ENCODE peak calls at places on chromosomes 7 and 10, in eight cellular contexts. H is activated B cell treated with CpG ODN at 0.5 μM for 24 hours, S is tibial nerve, Z is WTC11, O is cardiac fibroblast, Q is progenitor cell of endocrine pancreas, L is HL-60, U is mesothelial cell of epicardium. N is an unnamed sample.

GRCh38 chr10:101071266-101071884 is 9.6 kb downstream of the KAZALD1 start:
- DNase-seq in S (no peak), U (no peak), L (peak; percentile 98), H (no peak), Z (no peak), Q (no peak), O (peak; percentile 25), N (no peak)

GRCh38 chr10:108789911-108790310 is 1133.4 kb downstream of the XPNPEP1 start:
- DNase-seq in U (no peak), H (no peak), Z (no peak), Q (no peak), O (no peak), S (no peak), L (no peak), N (no peak)

GRCh38 chr10:71124921-71125748 is 87.2 kb upstream of the UNC5B start:
- DNase-seq in H (no peak), S (no peak), U (no peak), Q (no peak), Z (no peak), L (no peak), O (no peak), N (no peak)

GRCh38 chr10:61063911-61064310 is 119.9 kb upstream of the RHOBTB1 start:
- DNase-seq in L (no peak), S (no peak), Q (no peak), H (no peak), O (no peak), U (no peak), Z (no peak), N (no peak)

GRCh38 chr10:99595770-99596465 is 24.3 kb downstream of the SLC25A28 start:
- DNase-seq in U (no peak), O (no peak), Q (no peak), Z (no peak), L (no peak), S (no peak), H (no peak), N (no peak)

GRCh38 chr7:44172803-44173424 is 16.3 kb downstream of the GCK start:
- DNase-seq in O (no peak), U (no peak), S (no peak), L (no peak), Q (no peak), Z (no peak), H (no peak), N (no peak)

GRCh38 chr7:73367006-73367405 is 39.0 kb downstream of the FKBP6 start:
- DNase-seq in Q (no peak), O (no peak), U (no peak), L (no peak), H (no peak), Z (no peak), S (no peak), N (no peak)

GRCh38 chr10:24041030-24041429 is 167.9 kb upstream of the KIAA1217 start:
- DNase-seq in S (no peak), Q (no peak), Z (no peak), L (no peak), U (no peak), H (no peak), O (no peak), N (no peak)

GRCh38 chr10:117306674-117307073 is 65.8 kb downstream of the SLC18A2 start:
- DNase-seq in S (no peak), O (no peak), H (no peak), U (no peak), L (no peak), Q (no peak), Z (no peak), N (no peak)

GRCh38 chr7:32206987-32207386 is 136.8 kb upstream of the PDE1C start:
- DNase-seq in S (no peak), U (no peak), Z (peak; percentile 70), Q (peak; percentile 41), L (no peak), H (no peak), O (peak; percentile 23), N (no peak)

GRCh38 chr7:98106647-98107312 is at the start of gene LMTK2:
- DNase-seq in O (peak; percentile 95), S (peak; percentile 97), Q (peak; percentile 98), H (peak; percentile 99), U (peak; percentile 97), Z (peak; percentile 96), L (peak; percentile 91), N (peak; percentile 73)

GRCh38 chr10:48472670-48473069 is 132.2 kb downstream of the ARHGAP22 start:
- DNase-seq in Q (no peak), H (no peak), L (peak; percentile 49), O (no peak), S (no peak), U (no peak), Z (no peak), N (no peak)

GRCh38 chr7:130114374-130114773 is 44.0 kb downstream of the KLHDC10 start:
- DNase-seq in O (no peak), S (no peak), H (no peak), Q (no peak), Z (no peak), U (no peak), L (no peak), N (no peak)

GRCh38 chr10:50554995-50555568 is 68.7 kb downstream of the SGMS1 start:
- DNase-seq in O (peak; percentile 85), Z (peak; percentile 39), L (no peak), Q (no peak), U (no peak), H (no peak), S (no peak), N (no peak)

GRCh38 chr7:157411580-157411979 is 74.8 kb downstream of the DNAJB6 start:
- DNase-seq in O (no peak), H (no peak), Z (peak; percentile 71), U (no peak), S (no peak), L (no peak), Q (no peak), N (no peak)

GRCh38 chr7:70271617-70272081 is 673.4 kb downstream of the AUTS2 start:
- DNase-seq in Q (no peak), S (no peak), U (no peak), L (no peak), Z (no peak), O (no peak), H (no peak), N (no peak)

DNA sequence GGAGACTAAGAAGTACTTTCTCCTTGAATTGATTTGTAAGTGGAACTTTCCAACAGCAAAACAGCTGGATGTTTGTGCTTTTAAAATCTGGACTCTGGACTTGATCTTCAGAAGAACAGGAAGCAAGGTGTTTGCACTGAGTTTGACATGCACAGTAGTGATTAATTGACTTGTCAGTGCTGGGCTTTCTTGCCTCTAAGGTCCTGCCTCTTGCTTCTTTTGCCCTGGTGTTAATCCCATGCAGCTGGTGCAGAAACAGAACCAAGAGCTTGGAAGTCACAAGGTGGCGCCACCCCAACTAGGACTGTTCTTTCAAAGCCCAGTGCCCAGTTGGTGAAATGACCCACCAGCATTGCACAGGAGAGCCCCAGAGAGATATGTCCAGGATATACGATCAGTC is 66.8 kb upstream of the SEPHS1 start:
- DNase-seq in L (no peak), Q (no peak), U (no peak), S (no peak), O (peak; percentile 15), Z (peak; percentile 62), H (no peak), N (no peak)
- TF ChIP-seq CTCF in L (no peak), Q (peak; percentile 29), U (no peak), S (no peak), O (no peak), Z (no peak), H (no peak), N (peak; percentile 22)

DNA sequence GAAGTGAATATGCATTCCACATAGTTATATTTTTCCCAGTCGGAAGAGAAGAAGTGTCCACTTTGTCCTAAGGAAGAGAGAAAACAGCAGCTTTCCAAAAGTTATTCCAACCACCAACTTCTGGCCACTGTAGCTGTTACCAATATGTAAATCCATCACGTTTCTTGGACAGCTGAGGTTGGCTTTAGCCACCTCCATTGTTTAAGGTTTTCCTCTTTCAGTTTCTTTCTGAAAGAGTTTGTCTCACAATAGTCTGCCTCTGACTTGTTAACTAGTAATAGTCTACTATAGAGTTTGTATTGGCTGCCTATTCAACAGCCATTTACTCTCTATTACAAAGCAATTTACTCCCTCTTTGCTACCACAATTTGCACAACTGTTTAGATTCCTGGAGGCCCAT is 457.6 kb upstream of the LRRN3 start:
- DNase-seq in L (no peak), H (no peak), U (no peak), Q (no peak), Z (no peak), S (no peak), O (no peak), N (no peak)
- TF ChIP-seq CTCF in L (no peak), H (no peak), U (no peak), Q (no peak), Z (no peak), S (no peak), O (no peak), N (no peak)

GRCh38 chr7:115478426-115478825 is 552.1 kb downstream of the TFEC start:
- DNase-seq in H (no peak), L (no peak), U (no peak), Q (no peak), O (no peak), Z (no peak), S (no peak), N (no peak)

GRCh38 chr7:115477193-115477651 is 553.3 kb downstream of the TFEC start:
- DNase-seq in S (no peak), O (peak; percentile 24), Q (peak; percentile 19), L (no peak), H (no peak), U (peak; percentile 27), Z (peak; percentile 61), N (no peak)

GRCh38 chr7:115475206-115475605 is 553.3 kb downstream of the MDFIC start:
- DNase-seq in L (no peak), Q (no peak), H (no peak), O (no peak), S (no peak), Z (no peak), U (no peak), N (no peak)

GRCh38 chr7:115476666-115477065 is 553.9 kb downstream of the TFEC start:
- DNase-seq in O (no peak), L (no peak), H (no peak), Z (no peak), S (no peak), U (no peak), Q (no peak), N (no peak)

DNA sequence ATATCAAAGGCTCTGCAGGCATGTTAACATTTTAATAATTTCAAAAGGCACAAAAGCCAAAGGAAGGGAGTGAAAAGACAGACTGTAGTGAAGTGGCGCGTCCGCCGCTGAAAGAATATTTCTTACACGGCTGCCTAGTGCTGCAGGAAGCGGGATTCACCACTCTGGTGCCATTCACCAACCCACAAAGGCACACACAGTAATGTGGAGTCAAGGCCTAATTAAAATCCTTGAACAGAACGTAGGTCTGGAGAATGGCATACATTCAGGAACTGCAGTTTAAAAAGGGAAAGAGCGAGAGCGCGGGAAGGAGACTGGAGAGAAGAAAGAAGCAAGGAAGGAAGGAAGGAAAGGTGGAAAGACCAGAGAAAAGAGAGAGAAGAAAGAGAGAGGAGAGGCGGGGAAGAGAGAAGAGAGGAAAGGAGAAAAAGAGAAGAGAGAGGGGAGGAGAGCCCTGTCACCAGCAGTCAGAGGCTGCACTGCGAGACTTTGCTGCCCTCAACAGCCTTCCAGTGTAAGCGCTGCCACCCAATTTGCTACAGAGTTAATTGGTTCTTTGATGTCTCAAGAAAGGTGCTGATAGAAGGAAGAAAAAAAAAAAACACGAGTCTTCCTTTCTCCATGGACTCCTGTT is 554.0 kb downstream of the MDFIC start:
- DNase-seq in H (no peak), U (no peak), Q (no peak), S (no peak), L (peak; percentile 11), O (no peak), Z (peak; percentile 45), N (no peak)
- TF ChIP-seq CTCF in H (no peak), U (no peak), Q (peak; percentile 17), S (no peak), L (peak; percentile 9), O (no peak), Z (no peak), N (peak; percentile 38)

GRCh38 chr7:82247814-82248433 is 195.7 kb downstream of the CACNA2D1 start:
- DNase-seq in Z (no peak), L (peak; percentile 1), H (no peak), U (no peak), Q (no peak), O (peak; percentile 34), S (no peak), N (no peak)
- TF ChIP-seq CTCF in Z (peak; percentile 19), L (peak; percentile 42), H (no peak), U (no peak), Q (peak; percentile 50), O (peak; percentile 74), S (no peak), N (peak; percentile 48)